ENCODE peak calls at places on chromosomes 5 and 9, in six cellular contexts. One of them, this sample, is unnamed.

GRCh38 chr5:110150199-110150598 is 460.5 kb downstream of the MAN2A1 start:
- DNase-seq in germinal center: no peak
- DNase-seq in type B pancreatic cell: no peak
- DNase-seq in OCI-LY7: no peak
- DNase-seq in ureter: no peak
- DNase-seq in GM04504: no peak
- DNase-seq in this sample: no peak

GRCh38 chr5:14260637-14261036 is 117.5 kb downstream of the TRIO start:
- DNase-seq in ureter: no peak
- DNase-seq in type B pancreatic cell: no peak
- DNase-seq in OCI-LY7: no peak
- DNase-seq in GM04504: no peak
- DNase-seq in germinal center: no peak
- DNase-seq in this sample: no peak

GRCh38 chr5:163569284-163569683 is 63.9 kb downstream of the MAT2B start:
- DNase-seq in germinal center: no peak
- DNase-seq in GM04504: peak; percentile 4
- DNase-seq in type B pancreatic cell: no peak
- DNase-seq in OCI-LY7: no peak
- DNase-seq in ureter: no peak
- DNase-seq in this sample: no peak

GRCh38 chr5:139149477-139150199 is 48.5 kb downstream of the SIL1 start:
- DNase-seq in GM04504: no peak
- DNase-seq in type B pancreatic cell: no peak
- DNase-seq in ureter: no peak
- DNase-seq in germinal center: no peak
- DNase-seq in OCI-LY7: no peak
- DNase-seq in this sample: no peak

GRCh38 chr9:94824913-94825619 is 98.6 kb downstream of the AOPEP start:
- DNase-seq in ureter: no peak
- DNase-seq in OCI-LY7: no peak
- DNase-seq in type B pancreatic cell: no peak
- DNase-seq in germinal center: no peak
- DNase-seq in GM04504: no peak
- DNase-seq in this sample: no peak

GRCh38 chr5:102905052-102905451 is 149.9 kb downstream of the PAM start:
- DNase-seq in ureter: no peak
- DNase-seq in OCI-LY7: no peak
- DNase-seq in GM04504: no peak
- DNase-seq in germinal center: no peak
- DNase-seq in type B pancreatic cell: no peak
- DNase-seq in this sample: no peak

GRCh38 chr5:27328480-27328879 is 290.1 kb upstream of the CDH9 start:
- DNase-seq in germinal center: no peak
- DNase-seq in OCI-LY7: no peak
- DNase-seq in GM04504: peak; percentile 72
- DNase-seq in type B pancreatic cell: no peak
- DNase-seq in ureter: no peak
- DNase-seq in this sample: no peak

GRCh38 chr5:74864823-74865222 is 1.4 kb downstream of the FAM169A start:
- DNase-seq in ureter: no peak
- DNase-seq in OCI-LY7: no peak
- DNase-seq in GM04504: no peak
- DNase-seq in type B pancreatic cell: no peak
- DNase-seq in germinal center: no peak
- DNase-seq in this sample: peak; percentile 82

GRCh38 chr9:81822263-81822865 is 105.9 kb upstream of the SPATA31D4 start:
- DNase-seq in OCI-LY7: no peak
- DNase-seq in ureter: no peak
- DNase-seq in type B pancreatic cell: no peak
- DNase-seq in GM04504: no peak
- DNase-seq in germinal center: no peak
- DNase-seq in this sample: no peak

GRCh38 chr9:133558191-133559126 is 24.0 kb downstream of the ADAMTSL2 start:
- DNase-seq in germinal center: peak; percentile 22
- DNase-seq in OCI-LY7: peak; percentile 72
- DNase-seq in type B pancreatic cell: no peak
- DNase-seq in GM04504: peak; percentile 55
- DNase-seq in ureter: no peak
- DNase-seq in this sample: peak; percentile 24

GRCh38 chr5:41148448-41148847 is 64.9 kb downstream of the C6 start:
- DNase-seq in OCI-LY7: no peak
- DNase-seq in ureter: no peak
- DNase-seq in GM04504: no peak
- DNase-seq in germinal center: no peak
- DNase-seq in type B pancreatic cell: no peak
- DNase-seq in this sample: no peak

GRCh38 chr5:179618923-179619554 is 4.4 kb downstream of the HNRNPH1 start:
- DNase-seq in GM04504: no peak
- DNase-seq in ureter: no peak
- DNase-seq in OCI-LY7: no peak
- DNase-seq in germinal center: no peak
- DNase-seq in type B pancreatic cell: no peak
- DNase-seq in this sample: peak; percentile 3

GRCh38 chr5:68214472-68215207 is 916 bp upstream of the PIK3R1 start:
- DNase-seq in GM04504: no peak
- DNase-seq in type B pancreatic cell: no peak
- DNase-seq in ureter: no peak
- DNase-seq in germinal center: peak; percentile 78
- DNase-seq in OCI-LY7: peak; percentile 43
- DNase-seq in this sample: peak; percentile 87

GRCh38 chr5:163916856-163917255 is 411.4 kb downstream of the MAT2B start:
- DNase-seq in OCI-LY7: no peak
- DNase-seq in GM04504: no peak
- DNase-seq in germinal center: no peak
- DNase-seq in type B pancreatic cell: no peak
- DNase-seq in ureter: no peak
- DNase-seq in this sample: no peak

GRCh38 chr5:136014976-136015375 is 13.8 kb upstream of the TGFBI start:
- DNase-seq in ureter: no peak
- DNase-seq in GM04504: no peak
- DNase-seq in type B pancreatic cell: no peak
- DNase-seq in germinal center: no peak
- DNase-seq in OCI-LY7: no peak
- DNase-seq in this sample: no peak

GRCh38 chr9:33029106-33029788 is 4.2 kb downstream of the DNAJA1 start:
- DNase-seq in ureter: no peak
- DNase-seq in GM04504: peak; percentile 22
- DNase-seq in type B pancreatic cell: no peak
- DNase-seq in OCI-LY7: no peak
- DNase-seq in germinal center: no peak
- DNase-seq in this sample: peak; percentile 95

GRCh38 chr9:79131876-79132377 is 439.8 kb upstream of the TLE4 start:
- DNase-seq in germinal center: no peak
- DNase-seq in GM04504: no peak
- DNase-seq in ureter: no peak
- DNase-seq in type B pancreatic cell: no peak
- DNase-seq in OCI-LY7: no peak
- DNase-seq in this sample: no peak

GRCh38 chr9:2271426-2271825 is 256.3 kb downstream of the SMARCA2 start:
- DNase-seq in type B pancreatic cell: no peak
- DNase-seq in germinal center: peak; percentile 69
- DNase-seq in ureter: no peak
- DNase-seq in GM04504: no peak
- DNase-seq in OCI-LY7: peak; percentile 42
- DNase-seq in this sample: peak; percentile 45

GRCh38 chr5:68033961-68034581 is 181.5 kb upstream of the PIK3R1 start:
- DNase-seq in germinal center: no peak
- DNase-seq in OCI-LY7: no peak
- DNase-seq in ureter: peak; percentile 66
- DNase-seq in GM04504: no peak
- DNase-seq in type B pancreatic cell: no peak
- DNase-seq in this sample: peak; percentile 75

GRCh38 chr5:1503301-1504243 is 20.2 kb downstream of the LPCAT1 start:
- DNase-seq in GM04504: no peak
- DNase-seq in type B pancreatic cell: no peak
- DNase-seq in OCI-LY7: peak; percentile 53
- DNase-seq in germinal center: no peak
- DNase-seq in ureter: peak; percentile 64
- DNase-seq in this sample: no peak

GRCh38 chr9:133140174-133140505 is 19.1 kb upstream of the RALGDS start:
- DNase-seq in ureter: no peak
- DNase-seq in OCI-LY7: no peak
- DNase-seq in type B pancreatic cell: no peak
- DNase-seq in GM04504: no peak
- DNase-seq in germinal center: no peak
- DNase-seq in this sample: no peak

GRCh38 chr9:818958-819357 is 22.5 kb upstream of the DMRT1 start:
- DNase-seq in GM04504: peak; percentile 1
- DNase-seq in OCI-LY7: no peak
- DNase-seq in type B pancreatic cell: no peak
- DNase-seq in ureter: no peak
- DNase-seq in germinal center: no peak
- DNase-seq in this sample: no peak

GRCh38 chr5:158886086-158886485 is 213.6 kb downstream of the EBF1 start:
- DNase-seq in germinal center: no peak
- DNase-seq in ureter: no peak
- DNase-seq in GM04504: no peak
- DNase-seq in OCI-LY7: no peak
- DNase-seq in type B pancreatic cell: no peak
- DNase-seq in this sample: no peak

GRCh38 chr9:35939851-35940250 is 18.1 kb downstream of the OR2S2 start:
- DNase-seq in germinal center: no peak
- DNase-seq in ureter: no peak
- DNase-seq in GM04504: no peak
- DNase-seq in OCI-LY7: no peak
- DNase-seq in type B pancreatic cell: no peak
- DNase-seq in this sample: peak; percentile 91

GRCh38 chr5:73776405-73776804 is 150.4 kb downstream of the ARHGEF28 start:
- DNase-seq in germinal center: no peak
- DNase-seq in ureter: no peak
- DNase-seq in GM04504: no peak
- DNase-seq in OCI-LY7: no peak
- DNase-seq in type B pancreatic cell: no peak
- DNase-seq in this sample: no peak

GRCh38 chr9:85024374-85024773 is 354.8 kb downstream of the NTRK2 start:
- DNase-seq in OCI-LY7: no peak
- DNase-seq in ureter: no peak
- DNase-seq in type B pancreatic cell: no peak
- DNase-seq in GM04504: no peak
- DNase-seq in germinal center: no peak
- DNase-seq in this sample: no peak

GRCh38 chr5:123476696-123477095 is 35.3 kb upstream of the CSNK1G3 start:
- DNase-seq in germinal center: no peak
- DNase-seq in ureter: no peak
- DNase-seq in GM04504: no peak
- DNase-seq in OCI-LY7: no peak
- DNase-seq in type B pancreatic cell: no peak
- DNase-seq in this sample: no peak

GRCh38 chr9:3527653-3527960 is 1.8 kb upstream of the RFX3 start:
- DNase-seq in GM04504: no peak
- DNase-seq in germinal center: no peak
- DNase-seq in OCI-LY7: peak; percentile 19
- DNase-seq in type B pancreatic cell: no peak
- DNase-seq in ureter: no peak
- DNase-seq in this sample: no peak

GRCh38 chr9:113516840-113517577 is 53.5 kb downstream of the RGS3 start:
- DNase-seq in OCI-LY7: peak; percentile 85
- DNase-seq in GM04504: no peak
- DNase-seq in germinal center: peak; percentile 60
- DNase-seq in type B pancreatic cell: no peak
- DNase-seq in ureter: no peak
- DNase-seq in this sample: no peak

GRCh38 chr9:31142456-31142855 is 1242.0 kb upstream of the ACO1 start:
- DNase-seq in type B pancreatic cell: no peak
- DNase-seq in ureter: no peak
- DNase-seq in germinal center: no peak
- DNase-seq in OCI-LY7: no peak
- DNase-seq in GM04504: no peak
- DNase-seq in this sample: no peak

GRCh38 chr5:138623053-138623452 is 47.9 kb upstream of the HSPA9 start:
- DNase-seq in type B pancreatic cell: no peak
- DNase-seq in OCI-LY7: no peak
- DNase-seq in germinal center: no peak
- DNase-seq in ureter: no peak
- DNase-seq in GM04504: no peak
- DNase-seq in this sample: no peak